ENCODE peak calls at places on chromosomes 12 and 14, in six cellular contexts. I is C1 segment of cervical spinal cord; O is T-helper 2 cell; B is activated CD4-positive, alpha-beta T cell treated with anti-CD3 and anti-CD28 coated beads for 48 hours; C is mesothelial cell of epicardium; U is ecto neural progenitor cell. X is an unnamed sample.

GRCh38 chr12:89844539-89844938 is 135.9 kb upstream of the ATP2B1 start:
- DNase-seq in I (no peak), O (no peak), B (no peak), C (no peak), U (no peak), X (no peak)

GRCh38 chr12:112183141-112183581 is 57.8 kb downstream of the TRAFD1 start:
- DNase-seq in I (no peak), O (no peak), B (peak; percentile 46), C (no peak), U (no peak), X (no peak)

GRCh38 chr14:94121485-94121884 is 7.9 kb downstream of the IFI27L2 start:
- DNase-seq in I (no peak), O (no peak), B (no peak), C (no peak), U (peak; percentile 26), X (peak; percentile 52)

GRCh38 chr12:91143241-91143640 is 31.9 kb upstream of the LUM start:
- DNase-seq in I (no peak), O (no peak), B (no peak), C (no peak), U (no peak), X (no peak)

GRCh38 chr12:113575386-113575785 is 103.7 kb upstream of the LHX5 start:
- DNase-seq in I (no peak), O (no peak), B (no peak), C (no peak), U (no peak), X (no peak)

GRCh38 chr14:103257211-103257962 is 76.7 kb upstream of the EIF5 start:
- DNase-seq in I (no peak), O (no peak), B (no peak), C (no peak), U (no peak), X (peak; percentile 52)

GRCh38 chr12:63940295-63940997 is 95.9 kb downstream of the SRGAP1 start:
- DNase-seq in I (no peak), O (no peak), B (no peak), C (no peak), U (no peak), X (no peak)

GRCh38 chr12:127548123-127548553 is 718.8 kb upstream of the TMEM132C start:
- DNase-seq in I (no peak), O (no peak), B (no peak), C (no peak), U (no peak), X (no peak)

GRCh38 chr12:122886851-122887816 is 8.8 kb downstream of the VPS37B start:
- DNase-seq in I (no peak), O (peak; percentile 23), B (peak; percentile 67), C (no peak), U (peak; percentile 72), X (no peak)

GRCh38 chr14:32588448-32589320 is 259.6 kb downstream of the AKAP6 start:
- DNase-seq in I (no peak), O (no peak), B (peak; percentile 6), C (no peak), U (no peak), X (no peak)

GRCh38 chr12:87332987-87333761 is 696.0 kb downstream of the C12orf50 start:
- DNase-seq in I (no peak), O (no peak), B (no peak), C (no peak), U (no peak), X (no peak)

GRCh38 chr12:42749239-42749638 is 159.7 kb upstream of the PRICKLE1 start:
- DNase-seq in I (no peak), O (no peak), B (no peak), C (no peak), U (no peak), X (no peak)

GRCh38 chr12:50314629-50315312 is 31.5 kb upstream of the LIMA1 start:
- DNase-seq in I (no peak), O (no peak), B (no peak), C (no peak), U (no peak), X (no peak)

GRCh38 chr14:38255673-38256357 is at the start of gene CLEC14A:
- DNase-seq in I (no peak), O (no peak), B (peak; percentile 8), C (peak; percentile 18), U (peak; percentile 70), X (no peak)

GRCh38 chr14:101501341-101501740 is 60.0 kb upstream of the DIO3 start:
- DNase-seq in I (no peak), O (no peak), B (no peak), C (no peak), U (peak; percentile 47), X (no peak)

X was measured in vagina.